ENCODE peak calls at places on chromosomes 12 and 14, in ten cellular contexts. T, R, K, L, G, E, H, P, S and Z are unnamed samples.

GRCh38 chr14:90897022-90897421 is 80.8 kb upstream of the TTC7B start:
- DNase-seq in T (no peak), R (no peak), K (no peak), L (no peak), G (no peak), E (no peak), H (no peak), P (no peak), S (no peak), Z (no peak)

GRCh38 chr14:100583245-100583644 is 4.0 kb downstream of the BEGAIN start:
- DNase-seq in T (no peak), R (no peak), K (no peak), L (no peak), G (no peak), E (no peak), H (no peak), P (no peak), S (no peak), Z (no peak)

GRCh38 chr12:57811028-57811755 is 7.3 kb downstream of the AVIL start:
- DNase-seq in T (no peak), R (no peak), K (no peak), L (no peak), G (no peak), E (peak), H (no peak), P (no peak), S (no peak), Z (no peak)

GRCh38 chr12:112686373-112686772 is 105.2 kb upstream of the RPH3A start:
- DNase-seq in T (peak), R (peak), K (no peak), L (no peak), G (no peak), E (no peak), H (no peak), P (no peak), S (no peak), Z (no peak)

GRCh38 chr12:117768860-117769259 is 199.9 kb downstream of the KSR2 start:
- DNase-seq in T (no peak), R (no peak), K (no peak), L (no peak), G (no peak), E (no peak), H (no peak), P (no peak), S (no peak), Z (no peak)

GRCh38 chr12:106046947-106047346 is 91.8 kb downstream of the NUAK1 start:
- DNase-seq in T (no peak), R (no peak), K (no peak), L (no peak), G (no peak), E (no peak), H (no peak), P (no peak), S (no peak), Z (no peak)

GRCh38 chr12:127245437-127245836 is 1021.5 kb upstream of the TMEM132C start:
- DNase-seq in T (peak), R (peak), K (no peak), L (no peak), G (no peak), E (no peak), H (no peak), P (no peak), S (no peak), Z (no peak)

GRCh38 chr14:24059841-24060388 is 8.1 kb downstream of the CARMIL3 start:
- DNase-seq in T (no peak), R (no peak), K (no peak), L (no peak), G (no peak), E (peak), H (no peak), P (no peak), S (no peak), Z (no peak)

GRCh38 chr12:94987806-94988205 is 15.7 kb downstream of the NDUFA12 start:
- DNase-seq in T (no peak), R (no peak), K (no peak), L (no peak), G (no peak), E (no peak), H (no peak), P (no peak), S (no peak), Z (no peak)

GRCh38 chr12:24853588-24853987 is 95.3 kb downstream of the BCAT1 start:
- DNase-seq in T (peak), R (peak), K (no peak), L (no peak), G (no peak), E (no peak), H (no peak), P (no peak), S (no peak), Z (no peak)

GRCh38 chr12:98440165-98440581 is 75.2 kb upstream of the TMPO start:
- DNase-seq in T (peak), R (peak), K (no peak), L (no peak), G (no peak), E (peak), H (peak), P (peak), S (no peak), Z (no peak)

GRCh38 chr12:22684526-22685118 is 59.7 kb downstream of the ETNK1 start:
- DNase-seq in T (peak), R (peak), K (no peak), L (no peak), G (no peak), E (no peak), H (no peak), P (no peak), S (peak), Z (no peak)

GRCh38 chr12:131832393-131833231 is 4.4 kb downstream of the MMP17 start:
- DNase-seq in T (peak), R (peak), K (no peak), L (no peak), G (no peak), E (peak), H (peak), P (peak), S (no peak), Z (no peak)

GRCh38 chr14:92603309-92604257 is 90.0 kb downstream of the RIN3 start:
- DNase-seq in T (peak), R (peak), K (no peak), L (peak), G (no peak), E (peak), H (no peak), P (peak), S (no peak), Z (peak)

GRCh38 chr14:39434401-39434800 is 2.2 kb upstream of the FBXO33 start:
- DNase-seq in T (no peak), R (no peak), K (no peak), L (no peak), G (no peak), E (no peak), H (no peak), P (no peak), S (no peak), Z (no peak)

GRCh38 chr12:109952160-109952858 is 43.9 kb downstream of the GIT2 start:
- DNase-seq in T (no peak), R (no peak), K (no peak), L (no peak), G (no peak), E (no peak), H (no peak), P (no peak), S (no peak), Z (no peak)

GRCh38 chr14:26199599-26200370 is 398.0 kb downstream of the NOVA1 start:
- DNase-seq in T (peak), R (peak), K (no peak), L (no peak), G (no peak), E (no peak), H (no peak), P (no peak), S (no peak), Z (no peak)

GRCh38 chr12:83077037-83077436 is 390.3 kb downstream of the TMTC2 start:
- DNase-seq in T (no peak), R (no peak), K (no peak), L (no peak), G (no peak), E (no peak), H (no peak), P (no peak), S (no peak), Z (no peak)

GRCh38 chr12:83805137-83805818 is 1107.3 kb downstream of the SLC6A15 start:
- DNase-seq in T (no peak), R (no peak), K (no peak), L (no peak), G (no peak), E (no peak), H (no peak), P (no peak), S (no peak), Z (no peak)

GRCh38 chr12:52474212-52474611 is 607 bp upstream of the KRT6C start:
- DNase-seq in T (no peak), R (no peak), K (no peak), L (no peak), G (no peak), E (no peak), H (no peak), P (no peak), S (no peak), Z (no peak)

GRCh38 chr14:54584097-54584496 is 17.2 kb downstream of the SAMD4A start:
- DNase-seq in T (no peak), R (no peak), K (no peak), L (no peak), G (no peak), E (no peak), H (no peak), P (no peak), S (no peak), Z (no peak)

GRCh38 chr14:92888896-92889295 is 34.1 kb upstream of the CHGA start:
- DNase-seq in T (no peak), R (no peak), K (no peak), L (no peak), G (no peak), E (no peak), H (no peak), P (no peak), S (no peak), Z (no peak)

GRCh38 chr14:65772901-65773574 is 360.5 kb downstream of the FUT8 start:
- DNase-seq in T (peak), R (no peak), K (no peak), L (no peak), G (no peak), E (no peak), H (no peak), P (no peak), S (no peak), Z (no peak)

GRCh38 chr12:121278450-121279375 is 17.8 kb downstream of the CAMKK2 start:
- DNase-seq in T (no peak), R (peak), K (no peak), L (no peak), G (no peak), E (peak), H (no peak), P (peak), S (no peak), Z (no peak)

GRCh38 chr14:52485350-52485960 is 66.8 kb downstream of the TXNDC16 start:
- DNase-seq in T (peak), R (no peak), K (no peak), L (no peak), G (no peak), E (no peak), H (no peak), P (no peak), S (no peak), Z (no peak)

GRCh38 chr12:78087363-78087675 is 256.6 kb downstream of the NAV3 start:
- DNase-seq in T (peak), R (no peak), K (no peak), L (no peak), G (no peak), E (no peak), H (peak), P (no peak), S (no peak), Z (no peak)

GRCh38 chr12:121582583-121583333 is 1.9 kb upstream of the KDM2B start:
- DNase-seq in T (no peak), R (no peak), K (no peak), L (no peak), G (no peak), E (no peak), H (no peak), P (no peak), S (peak), Z (no peak)

GRCh38 chr12:122411537-122411936 is 10.9 kb downstream of the CLIP1 start:
- DNase-seq in T (no peak), R (no peak), K (no peak), L (no peak), G (no peak), E (no peak), H (no peak), P (no peak), S (no peak), Z (no peak)

GRCh38 chr14:77554207-77554606 is 55.6 kb upstream of the ISM2 start:
- DNase-seq in T (no peak), R (no peak), K (no peak), L (no peak), G (no peak), E (no peak), H (no peak), P (no peak), S (no peak), Z (no peak)